ENCODE peak calls at places on chromosome 3, in six cellular contexts. One of them, this sample, is unnamed.

GRCh38 chr3:173336261-173336660 is 61.3 kb upstream of the NLGN1 start:
- DNase-seq in suprapubic skin: no peak
- DNase-seq in CD8-positive, alpha-beta T cell: no peak
- DNase-seq in AG08396: no peak
- DNase-seq in small intestine: no peak
- DNase-seq in activated naive CD4-positive, alpha-beta T cell: no peak
- DNase-seq in this sample: no peak

GRCh38 chr3:172467170-172467824 is 19.0 kb upstream of the GHSR start:
- DNase-seq in AG08396: no peak
- DNase-seq in small intestine: no peak
- DNase-seq in activated naive CD4-positive, alpha-beta T cell: no peak
- DNase-seq in CD8-positive, alpha-beta T cell: no peak
- DNase-seq in suprapubic skin: no peak
- DNase-seq in this sample: no peak

GRCh38 chr3:10746684-10747083 is 69.3 kb upstream of the SLC6A11 start:
- DNase-seq in suprapubic skin: no peak
- DNase-seq in small intestine: no peak
- DNase-seq in AG08396: no peak
- DNase-seq in activated naive CD4-positive, alpha-beta T cell: no peak
- DNase-seq in CD8-positive, alpha-beta T cell: no peak
- DNase-seq in this sample: no peak

GRCh38 chr3:125594581-125595011 is 701 bp downstream of the OSBPL11 start:
- DNase-seq in small intestine: peak; percentile 51
- DNase-seq in AG08396: no peak
- DNase-seq in activated naive CD4-positive, alpha-beta T cell: no peak
- DNase-seq in suprapubic skin: no peak
- DNase-seq in CD8-positive, alpha-beta T cell: no peak
- DNase-seq in this sample: no peak

GRCh38 chr3:123333401-123333800 is 115.5 kb downstream of the ADCY5 start:
- DNase-seq in CD8-positive, alpha-beta T cell: no peak
- DNase-seq in AG08396: no peak
- DNase-seq in activated naive CD4-positive, alpha-beta T cell: no peak
- DNase-seq in suprapubic skin: no peak
- DNase-seq in small intestine: no peak
- DNase-seq in this sample: no peak

GRCh38 chr3:54600441-54601204 is 327.2 kb downstream of the LRTM1 start:
- DNase-seq in suprapubic skin: no peak
- DNase-seq in activated naive CD4-positive, alpha-beta T cell: no peak
- DNase-seq in CD8-positive, alpha-beta T cell: no peak
- DNase-seq in AG08396: no peak
- DNase-seq in small intestine: no peak
- DNase-seq in this sample: no peak

GRCh38 chr3:33858131-33858530 is 59.7 kb downstream of the PDCD6IP start:
- DNase-seq in small intestine: no peak
- DNase-seq in AG08396: no peak
- DNase-seq in activated naive CD4-positive, alpha-beta T cell: no peak
- DNase-seq in CD8-positive, alpha-beta T cell: no peak
- DNase-seq in suprapubic skin: no peak
- DNase-seq in this sample: no peak

GRCh38 chr3:98906230-98906629 is 4.7 kb upstream of the DCBLD2 start:
- DNase-seq in activated naive CD4-positive, alpha-beta T cell: no peak
- DNase-seq in CD8-positive, alpha-beta T cell: no peak
- DNase-seq in small intestine: no peak
- DNase-seq in suprapubic skin: no peak
- DNase-seq in AG08396: peak; percentile 56
- DNase-seq in this sample: no peak

GRCh38 chr3:30448946-30449686 is 157.3 kb upstream of the TGFBR2 start:
- DNase-seq in small intestine: no peak
- DNase-seq in activated naive CD4-positive, alpha-beta T cell: no peak
- DNase-seq in suprapubic skin: no peak
- DNase-seq in AG08396: no peak
- DNase-seq in CD8-positive, alpha-beta T cell: no peak
- DNase-seq in this sample: no peak

GRCh38 chr3:160413613-160414248 is 14.3 kb downstream of the SMC4 start:
- DNase-seq in CD8-positive, alpha-beta T cell: peak; percentile 55
- DNase-seq in activated naive CD4-positive, alpha-beta T cell: peak; percentile 38
- DNase-seq in suprapubic skin: no peak
- DNase-seq in AG08396: peak; percentile 61
- DNase-seq in small intestine: peak; percentile 74
- DNase-seq in this sample: no peak

GRCh38 chr3:33218072-33218445 is 551 bp downstream of the SUSD5 start:
- DNase-seq in small intestine: no peak
- DNase-seq in CD8-positive, alpha-beta T cell: no peak
- DNase-seq in AG08396: no peak
- DNase-seq in activated naive CD4-positive, alpha-beta T cell: no peak
- DNase-seq in suprapubic skin: no peak
- DNase-seq in this sample: no peak

GRCh38 chr3:77514766-77515165 is 474.9 kb downstream of the ROBO2 start:
- DNase-seq in activated naive CD4-positive, alpha-beta T cell: no peak
- DNase-seq in CD8-positive, alpha-beta T cell: no peak
- DNase-seq in suprapubic skin: no peak
- DNase-seq in small intestine: no peak
- DNase-seq in AG08396: no peak
- DNase-seq in this sample: no peak

GRCh38 chr3:25297667-25298585 is 130.1 kb upstream of the RARB start:
- DNase-seq in AG08396: no peak
- DNase-seq in CD8-positive, alpha-beta T cell: no peak
- DNase-seq in small intestine: no peak
- DNase-seq in activated naive CD4-positive, alpha-beta T cell: no peak
- DNase-seq in suprapubic skin: no peak
- DNase-seq in this sample: no peak

GRCh38 chr3:37543692-37544091 is 318.0 kb upstream of the CTDSPL start:
- DNase-seq in CD8-positive, alpha-beta T cell: no peak
- DNase-seq in suprapubic skin: no peak
- DNase-seq in small intestine: no peak
- DNase-seq in activated naive CD4-positive, alpha-beta T cell: no peak
- DNase-seq in AG08396: no peak
- DNase-seq in this sample: no peak

GRCh38 chr3:169394316-169394715 is 269.2 kb downstream of the MECOM start:
- DNase-seq in CD8-positive, alpha-beta T cell: no peak
- DNase-seq in small intestine: no peak
- DNase-seq in activated naive CD4-positive, alpha-beta T cell: no peak
- DNase-seq in suprapubic skin: no peak
- DNase-seq in AG08396: no peak
- DNase-seq in this sample: no peak

GRCh38 chr3:112376996-112377395 is 44.0 kb downstream of the CD200 start:
- DNase-seq in suprapubic skin: no peak
- DNase-seq in small intestine: peak; percentile 92
- DNase-seq in CD8-positive, alpha-beta T cell: no peak
- DNase-seq in activated naive CD4-positive, alpha-beta T cell: no peak
- DNase-seq in AG08396: no peak
- DNase-seq in this sample: no peak

GRCh38 chr3:146781606-146782005 is 176.5 kb upstream of the PLSCR5 start:
- DNase-seq in AG08396: peak; percentile 14
- DNase-seq in activated naive CD4-positive, alpha-beta T cell: no peak
- DNase-seq in suprapubic skin: no peak
- DNase-seq in small intestine: no peak
- DNase-seq in CD8-positive, alpha-beta T cell: no peak
- DNase-seq in this sample: no peak

GRCh38 chr3:160449660-160450598 is at the start of gene TRIM59:
- DNase-seq in CD8-positive, alpha-beta T cell: peak; percentile 94
- DNase-seq in activated naive CD4-positive, alpha-beta T cell: peak; percentile 94
- DNase-seq in small intestine: peak; percentile 97
- DNase-seq in suprapubic skin: peak; percentile 90
- DNase-seq in AG08396: peak; percentile 98
- DNase-seq in this sample: peak; percentile 91

GRCh38 chr3:47781326-47781684 is 388 bp downstream of the SMARCC1 start:
- DNase-seq in suprapubic skin: no peak
- DNase-seq in AG08396: peak; percentile 81
- DNase-seq in activated naive CD4-positive, alpha-beta T cell: peak; percentile 58
- DNase-seq in small intestine: peak; percentile 49
- DNase-seq in CD8-positive, alpha-beta T cell: peak; percentile 42
- DNase-seq in this sample: no peak

GRCh38 chr3:181628384-181628783 is 83.3 kb upstream of the SOX2 start:
- DNase-seq in activated naive CD4-positive, alpha-beta T cell: no peak
- DNase-seq in AG08396: no peak
- DNase-seq in suprapubic skin: no peak
- DNase-seq in CD8-positive, alpha-beta T cell: no peak
- DNase-seq in small intestine: no peak
- DNase-seq in this sample: no peak

GRCh38 chr3:12585970-12586369 is 29.1 kb downstream of the MKRN2 start:
- DNase-seq in small intestine: no peak
- DNase-seq in AG08396: no peak
- DNase-seq in activated naive CD4-positive, alpha-beta T cell: no peak
- DNase-seq in suprapubic skin: no peak
- DNase-seq in CD8-positive, alpha-beta T cell: no peak
- DNase-seq in this sample: no peak

GRCh38 chr3:100978036-100978659 is 15.1 kb downstream of the ABI3BP start:
- DNase-seq in small intestine: no peak
- DNase-seq in CD8-positive, alpha-beta T cell: no peak
- DNase-seq in AG08396: no peak
- DNase-seq in activated naive CD4-positive, alpha-beta T cell: no peak
- DNase-seq in suprapubic skin: no peak
- DNase-seq in this sample: no peak

GRCh38 chr3:149352556-149352955 is 19.1 kb upstream of the TM4SF18 start:
- DNase-seq in AG08396: peak; percentile 63
- DNase-seq in activated naive CD4-positive, alpha-beta T cell: no peak
- DNase-seq in CD8-positive, alpha-beta T cell: no peak
- DNase-seq in small intestine: peak; percentile 65
- DNase-seq in suprapubic skin: peak; percentile 80
- DNase-seq in this sample: peak; percentile 70

GRCh38 chr3:16884084-16884747 is 539 bp upstream of the PLCL2 start:
- DNase-seq in AG08396: peak; percentile 65
- DNase-seq in CD8-positive, alpha-beta T cell: peak; percentile 59
- DNase-seq in activated naive CD4-positive, alpha-beta T cell: peak; percentile 66
- DNase-seq in small intestine: peak; percentile 45
- DNase-seq in suprapubic skin: peak; percentile 81
- DNase-seq in this sample: no peak

GRCh38 chr3:186930639-186931486 is 537 bp downstream of the ST6GAL1 start:
- DNase-seq in small intestine: peak; percentile 21
- DNase-seq in AG08396: peak; percentile 36
- DNase-seq in activated naive CD4-positive, alpha-beta T cell: peak; percentile 56
- DNase-seq in suprapubic skin: no peak
- DNase-seq in CD8-positive, alpha-beta T cell: peak; percentile 48
- DNase-seq in this sample: peak; percentile 70

GRCh38 chr3:188283347-188283746 is 129.4 kb downstream of the LPP start:
- DNase-seq in AG08396: no peak
- DNase-seq in CD8-positive, alpha-beta T cell: no peak
- DNase-seq in activated naive CD4-positive, alpha-beta T cell: no peak
- DNase-seq in small intestine: peak; percentile 77
- DNase-seq in suprapubic skin: no peak
- DNase-seq in this sample: no peak

GRCh38 chr3:15899438-15899837 is 101.7 kb upstream of the ANKRD28 start:
- DNase-seq in CD8-positive, alpha-beta T cell: no peak
- DNase-seq in small intestine: no peak
- DNase-seq in AG08396: peak; percentile 48
- DNase-seq in suprapubic skin: no peak
- DNase-seq in activated naive CD4-positive, alpha-beta T cell: no peak
- DNase-seq in this sample: no peak

GRCh38 chr3:100709840-100710235 is 544 bp downstream of the TFG start:
- DNase-seq in CD8-positive, alpha-beta T cell: peak; percentile 17
- DNase-seq in small intestine: peak; percentile 47
- DNase-seq in AG08396: peak; percentile 37
- DNase-seq in activated naive CD4-positive, alpha-beta T cell: peak; percentile 28
- DNase-seq in suprapubic skin: no peak
- DNase-seq in this sample: no peak

GRCh38 chr3:81666502-81667121 is 94.8 kb downstream of the GBE1 start:
- DNase-seq in CD8-positive, alpha-beta T cell: no peak
- DNase-seq in small intestine: peak; percentile 11
- DNase-seq in AG08396: peak; percentile 11
- DNase-seq in activated naive CD4-positive, alpha-beta T cell: no peak
- DNase-seq in suprapubic skin: no peak
- DNase-seq in this sample: no peak